ENCODE peak calls at places on chromosomes 4 and X, in eight cellular contexts. S is thoracic aorta; C is ascending aorta; Z is stomach; Y is AG04450; U is psoas muscle; X is mammary epithelial cell; F is naive thymus-derived CD4-positive, alpha-beta T cell. V is an unnamed sample. For H3K9me3, the result is how much of the 10 kb centered on the place peaks cover.

GRCh38 chrX:140141444-140142029 is 176.2 kb upstream of the CXorf66 start:
- DNase-seq in C (no peak), Z (peak), X (peak), F (peak), S (no peak), Y (no peak), U (no peak), V (peak)

GRCh38 chr4:77877771-77878170 is 15.1 kb downstream of the MRPL1 start:
- DNase-seq in Z (no peak), S (no peak), C (no peak), F (no peak), U (no peak), X (no peak), Y (no peak), V (no peak)

GRCh38 chr4:125334936-125335335 is 20.2 kb downstream of the FAT4 start:
- DNase-seq in S (no peak), U (no peak), Z (no peak), C (no peak), Y (no peak), F (no peak), X (no peak), V (no peak)

GRCh38 chr4:124526760-124527159 is 185.8 kb downstream of the ANKRD50 start:
- DNase-seq in C (no peak), Y (no peak), S (no peak), Z (no peak), X (no peak), F (no peak), U (no peak), V (no peak)

GRCh38 chr4:120691106-120691505 is 231.4 kb downstream of the PRDM5 start:
- DNase-seq in Y (no peak), S (no peak), X (no peak), F (no peak), U (no peak), C (no peak), Z (no peak), V (no peak)

GRCh38 chrX:111352424-111352823 is 59.6 kb downstream of the DCX start:
- DNase-seq in F (no peak), Y (no peak), Z (peak), X (peak), S (peak), U (peak), C (no peak), V (no peak)

GRCh38 chr4:183380901-183381300 is 58.7 kb upstream of the CLDN24 start:
- DNase-seq in Z (no peak), C (no peak), X (no peak), F (no peak), Y (no peak), U (no peak), S (no peak), V (no peak)

GRCh38 chrX:109533631-109534030 is 3.0 kb upstream of the NXT2 start:
- DNase-seq in Y (no peak), X (peak), U (no peak), Z (no peak), F (no peak), C (no peak), S (no peak), V (no peak)

GRCh38 chrX:153635788-153636668 is 11.0 kb upstream of the DUSP9 start:
- DNase-seq in F (no peak), C (no peak), U (no peak), Y (no peak), S (no peak), X (no peak), Z (no peak), V (no peak)

GRCh38 chr4:42513748-42514490 is 116.6 kb downstream of the SHISA3 start:
- DNase-seq in X (no peak), Y (no peak), C (no peak), U (no peak), F (no peak), Z (no peak), S (no peak), V (no peak)

GRCh38 chr4:83387922-83388676 is 53.5 kb upstream of the HPSE start:
- DNase-seq in X (no peak), C (no peak), Y (no peak), Z (no peak), S (no peak), U (no peak), F (peak), V (no peak)

GRCh38 chr4:36349904-36350554 is 68.6 kb downstream of the DTHD1 start:
- DNase-seq in F (no peak), S (no peak), C (no peak), X (no peak), Z (no peak), U (no peak), Y (no peak), V (no peak)

GRCh38 chr4:102868153-102868781 is 525 bp upstream of the CISD2 start:
- DNase-seq in X (no peak), Z (no peak), F (no peak), C (no peak), Y (no peak), S (no peak), U (peak), V (no peak)

GRCh38 chr4:140038031-140038533 is 115.9 kb downstream of the MAML3 start:
- DNase-seq in X (peak), F (no peak), S (no peak), C (no peak), Z (no peak), U (no peak), Y (no peak), V (no peak)

GRCh38 chr4:2177443-2178093 is 64.4 kb downstream of the HAUS3 start:
- DNase-seq in C (no peak), X (no peak), Z (no peak), U (no peak), S (no peak), F (no peak), Y (no peak), V (no peak)

DNA sequence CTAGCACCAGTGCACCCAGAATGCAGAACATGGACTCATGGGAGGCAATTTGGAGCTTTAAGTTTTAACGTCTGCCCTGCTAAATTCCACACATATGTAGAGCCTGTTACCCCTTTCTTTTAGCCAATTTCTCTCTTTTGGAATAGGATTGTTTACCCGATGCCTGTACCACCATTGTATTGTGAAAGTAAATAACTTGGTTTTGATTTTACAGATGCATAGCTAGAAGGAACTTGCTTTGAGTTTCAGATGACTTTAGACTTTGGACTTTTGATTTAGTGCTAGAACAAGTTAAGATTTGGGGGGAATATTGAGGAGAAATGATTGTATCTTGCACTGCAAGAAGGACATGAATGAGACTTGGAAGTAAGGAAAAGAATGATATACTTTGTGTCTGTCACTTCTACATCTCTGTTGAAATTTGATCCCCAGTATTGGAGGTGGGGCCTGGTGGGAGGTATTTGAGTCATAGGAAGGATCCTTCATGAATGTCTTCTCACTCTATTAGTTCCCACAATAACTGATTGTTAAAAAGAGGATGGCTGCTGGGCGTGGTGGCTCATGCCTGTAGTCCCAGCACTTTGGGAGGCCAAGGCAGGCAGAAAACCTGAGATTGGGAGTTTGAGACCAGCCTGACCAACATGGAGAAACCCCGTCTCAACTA is 794.8 kb upstream of the LCORL start:
- DNase-seq in U (no peak), S (no peak), Y (no peak), F (no peak), Z (no peak), X (no peak), C (no peak), V (no peak)
- H3K9me3 ChIP-seq in U (under half), S (under half), Y (under half), F (under half), Z (under half), X (under half), C (under half), V (under half)

GRCh38 chr4:54230479-54231418 is 1.7 kb downstream of the PDGFRA start:
- DNase-seq in F (no peak), C (no peak), S (no peak), U (peak), Y (no peak), Z (no peak), X (no peak), V (peak)
- H3K9me3 ChIP-seq in F (under half), C (under half), S (under half), U (under half), Y (under half), Z (under half), X (under half), V (under half)

GRCh38 chrX:25288676-25289075 is 272.9 kb upstream of the ARX start:
- DNase-seq in S (no peak), Z (no peak), U (no peak), F (no peak), Y (no peak), C (no peak), X (no peak), V (no peak)
- H3K9me3 ChIP-seq in S (under half), Z (under half), U (under half), F (under half), Y (under half), C (under half), X (under half), V (under half)

GRCh38 chr4:8922481-8922880 is 50.8 kb upstream of the HMX1 start:
- DNase-seq in S (no peak), F (no peak), X (no peak), U (no peak), Y (no peak), Z (peak), C (no peak), V (no peak)

GRCh38 chr4:8932884-8933283 is 61.2 kb upstream of the HMX1 start:
- DNase-seq in Z (no peak), C (no peak), Y (no peak), S (no peak), X (no peak), F (no peak), U (no peak), V (no peak)

GRCh38 chr4:8928074-8928473 is 56.4 kb upstream of the HMX1 start:
- DNase-seq in C (no peak), Y (no peak), X (no peak), U (no peak), S (no peak), Z (no peak), F (no peak), V (no peak)
- H3K9me3 ChIP-seq in C (under half), Y (under half), X (under half), U (under half), S (under half), Z (under half), F (under half), V (under half)

DNA sequence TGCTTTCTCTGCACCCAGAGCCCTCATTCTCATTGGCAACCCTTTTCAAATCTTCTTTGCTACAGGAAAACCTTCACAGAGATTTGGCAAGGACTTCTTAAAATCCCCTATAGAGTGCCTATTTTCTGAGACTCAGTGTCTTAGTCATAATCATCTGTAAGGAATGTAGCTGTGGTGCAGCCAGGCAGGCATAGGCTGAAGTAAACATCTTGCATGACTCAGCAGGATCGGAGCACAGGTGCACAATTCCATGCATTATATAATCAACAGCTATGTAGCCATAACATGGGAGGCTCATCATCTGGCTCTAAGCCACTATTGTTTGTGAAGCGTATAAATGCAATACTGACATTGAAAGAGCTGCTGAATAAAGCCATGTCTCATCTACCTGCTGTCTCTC is 368.8 kb downstream of the MAGEE1 start:
- DNase-seq in S (no peak), Y (no peak), C (no peak), U (no peak), F (no peak), Z (no peak), X (peak), V (no peak)
- H3K9me3 ChIP-seq in S (under half), Y (under half), C (under half), U (under half), F (under half), Z (under half), X (under half), V (under half)

V was measured in tibial nerve.